ENCODE peak calls at places on chromosomes 5 and 9, in six cellular contexts. T is right atrium auricular region, G is astrocyte of the spinal cord, J is choroid plexus epithelial cell, K is SJSA1, E is skeletal muscle cell. B is an unnamed sample.

GRCh38 chr9:129320575-129321311 is 142.7 kb upstream of the IER5L start:
- DNase-seq in T (peak), G (peak), J (peak), K (no peak), E (peak), B (peak)

GRCh38 chr5:107047048-107047447 is 623.7 kb downstream of the EFNA5 start:
- DNase-seq in T (no peak), G (no peak), J (no peak), K (no peak), E (no peak), B (no peak)

GRCh38 chr5:134975843-134976242 is 8.1 kb downstream of the CATSPER3 start:
- DNase-seq in T (no peak), G (no peak), J (peak), K (no peak), E (no peak), B (no peak)

GRCh38 chr9:1047605-1048235 is 2.4 kb upstream of the DMRT2 start:
- DNase-seq in T (no peak), G (no peak), J (peak), K (no peak), E (no peak), B (no peak)

GRCh38 chr5:84306617-84307016 is 78.1 kb downstream of the EDIL3 start:
- DNase-seq in T (no peak), G (no peak), J (no peak), K (no peak), E (no peak), B (no peak)

GRCh38 chr5:14326035-14326909 is 183.1 kb downstream of the TRIO start:
- DNase-seq in T (no peak), G (no peak), J (no peak), K (no peak), E (no peak), B (no peak)

GRCh38 chr9:21903380-21903965 is 90.7 kb downstream of the CDKN2A start:
- DNase-seq in T (no peak), G (no peak), J (no peak), K (no peak), E (no peak), B (no peak)

GRCh38 chr5:32462618-32463017 is 18.1 kb upstream of the ZFR start:
- DNase-seq in T (no peak), G (peak), J (peak), K (no peak), E (peak), B (no peak)

GRCh38 chr9:94799578-94800264 is 73.2 kb downstream of the AOPEP start:
- DNase-seq in T (no peak), G (peak), J (peak), K (peak), E (no peak), B (no peak)

GRCh38 chr5:53170748-53171349 is 61.3 kb upstream of the MOCS2 start:
- DNase-seq in T (no peak), G (peak), J (peak), K (no peak), E (no peak), B (peak)

GRCh38 chr5:142800776-142801494 is 30.8 kb downstream of the ARHGAP26 start:
- DNase-seq in T (no peak), G (no peak), J (no peak), K (no peak), E (no peak), B (peak)

GRCh38 chr9:76803762-76804161 is 39.5 kb downstream of the PCA3 start:
- DNase-seq in T (no peak), G (no peak), J (no peak), K (no peak), E (no peak), B (no peak)

GRCh38 chr5:40480392-40480791 is 199.3 kb upstream of the PTGER4 start:
- DNase-seq in T (no peak), G (no peak), J (no peak), K (no peak), E (no peak), B (no peak)

GRCh38 chr5:124252751-124253146 is 493.7 kb downstream of the ZNF608 start:
- DNase-seq in T (no peak), G (no peak), J (no peak), K (no peak), E (no peak), B (no peak)

GRCh38 chr5:110054240-110054639 is 364.5 kb downstream of the MAN2A1 start:
- DNase-seq in T (no peak), G (peak), J (peak), K (no peak), E (peak), B (peak)

GRCh38 chr5:175816348-175816747 is 55.0 kb upstream of the CPLX2 start:
- DNase-seq in T (no peak), G (no peak), J (no peak), K (no peak), E (no peak), B (no peak)

GRCh38 chr9:12699529-12699928 is 6.3 kb downstream of the TYRP1 start:
- DNase-seq in T (no peak), G (peak), J (peak), K (no peak), E (no peak), B (no peak)

GRCh38 chr5:17340363-17340762 is 122.9 kb downstream of the BASP1 start:
- DNase-seq in T (no peak), G (no peak), J (no peak), K (no peak), E (no peak), B (no peak)

GRCh38 chr9:127660886-127661285 is 45.9 kb upstream of the CFAP157 start:
- DNase-seq in T (no peak), G (no peak), J (no peak), K (no peak), E (no peak), B (no peak)

GRCh38 chr5:1474183-1474839 is 29.1 kb upstream of the SLC6A3 start:
- DNase-seq in T (no peak), G (no peak), J (no peak), K (no peak), E (no peak), B (no peak)

GRCh38 chr5:83149671-83150070 is 72.3 kb downstream of the XRCC4 start:
- DNase-seq in T (no peak), G (peak), J (peak), K (peak), E (peak), B (no peak)

GRCh38 chr5:172342907-172343306 is 59.3 kb upstream of the UBTD2 start:
- DNase-seq in T (no peak), G (no peak), J (no peak), K (no peak), E (no peak), B (no peak)

GRCh38 chr5:57215629-57216195 is 41.9 kb downstream of the GPBP1 start:
- DNase-seq in T (no peak), G (no peak), J (peak), K (no peak), E (no peak), B (no peak)

GRCh38 chr5:57066921-57067914 is 106.6 kb upstream of the GPBP1 start:
- DNase-seq in T (no peak), G (peak), J (peak), K (no peak), E (peak), B (no peak)

GRCh38 chr5:35430381-35431162 is 187.1 kb upstream of the SPEF2 start:
- DNase-seq in T (no peak), G (no peak), J (no peak), K (no peak), E (no peak), B (no peak)

GRCh38 chr5:56211298-56211865 is 21.7 kb downstream of the ANKRD55 start:
- DNase-seq in T (no peak), G (peak), J (peak), K (peak), E (peak), B (no peak)

GRCh38 chr5:124453221-124454032 is 293.0 kb downstream of the ZNF608 start:
- DNase-seq in T (no peak), G (peak), J (peak), K (peak), E (peak), B (no peak)

GRCh38 chr5:121628783-121629182 is 222.9 kb upstream of the FTMT start:
- DNase-seq in T (no peak), G (no peak), J (peak), K (no peak), E (no peak), B (no peak)

GRCh38 chr5:96209829-96210228 is 223.2 kb downstream of the PCSK1 start:
- DNase-seq in T (no peak), G (peak), J (peak), K (no peak), E (peak), B (no peak)

GRCh38 chr9:27519466-27520465 is 4.3 kb upstream of the IFNK start:
- DNase-seq in T (no peak), G (no peak), J (no peak), K (no peak), E (no peak), B (no peak)

GRCh38 chr5:673837-674629 is 19.1 kb downstream of the TPPP start:
- DNase-seq in T (no peak), G (no peak), J (no peak), K (peak), E (no peak), B (no peak)

GRCh38 chr5:111635151-111635945 is 121.6 kb downstream of the NREP start:
- DNase-seq in T (no peak), G (no peak), J (peak), K (no peak), E (no peak), B (no peak)

GRCh38 chr5:114055318-114055788 is 306.5 kb upstream of the KCNN2 start:
- DNase-seq in T (no peak), G (peak), J (peak), K (peak), E (peak), B (no peak)

GRCh38 chr5:98827161-98827560 is 53.7 kb downstream of the RGMB start:
- DNase-seq in T (no peak), G (peak), J (peak), K (no peak), E (peak), B (peak)

GRCh38 chr9:7777776-7778175 is 21.8 kb downstream of the DMAC1 start:
- DNase-seq in T (no peak), G (no peak), J (no peak), K (no peak), E (peak), B (no peak)

GRCh38 chr9:130395810-130396435 is 48.8 kb upstream of the ASS1 start:
- DNase-seq in T (no peak), G (no peak), J (no peak), K (no peak), E (no peak), B (no peak)

GRCh38 chr5:33257807-33258491 is 182.8 kb upstream of the TARS1 start:
- DNase-seq in T (no peak), G (peak), J (peak), K (no peak), E (peak), B (no peak)

GRCh38 chr5:6439588-6440550 is 8.8 kb upstream of the UBE2QL1 start:
- DNase-seq in T (no peak), G (no peak), J (no peak), K (no peak), E (no peak), B (no peak)

GRCh38 chr9:36999728-37000333 is 34.2 kb downstream of the PAX5 start:
- DNase-seq in T (no peak), G (no peak), J (no peak), K (no peak), E (no peak), B (no peak)

GRCh38 chr9:36995927-36996471 is 38.1 kb downstream of the PAX5 start:
- DNase-seq in T (no peak), G (peak), J (peak), K (no peak), E (peak), B (no peak)

GRCh38 chr9:36997414-36997813 is 36.7 kb downstream of the PAX5 start:
- DNase-seq in T (no peak), G (no peak), J (no peak), K (no peak), E (no peak), B (no peak)

GRCh38 chr9:36993933-36994764 is 39.9 kb downstream of the PAX5 start:
- DNase-seq in T (no peak), G (no peak), J (no peak), K (no peak), E (no peak), B (no peak)

DNA sequence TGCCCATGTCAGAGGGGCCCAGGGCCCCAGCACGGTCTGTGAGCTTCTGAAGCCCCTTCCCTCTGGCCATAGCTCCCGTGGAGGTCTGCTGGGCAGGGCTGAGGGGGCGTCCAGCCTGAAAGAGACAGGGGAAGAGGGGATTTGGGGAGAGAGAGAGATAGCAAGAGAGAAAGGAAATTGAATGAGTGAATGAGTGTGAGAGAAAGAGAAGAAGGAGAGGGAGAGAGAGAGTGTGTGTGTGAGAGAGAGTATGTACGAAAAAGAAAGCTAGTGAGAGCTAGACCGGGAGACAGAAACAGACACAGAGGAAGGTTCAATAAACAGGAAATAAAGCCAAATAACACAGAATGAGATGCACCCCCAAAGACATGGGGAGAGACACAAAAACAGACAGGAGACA is 37.4 kb downstream of the PAX5 start:
- DNase-seq in T (no peak), G (no peak), J (no peak), K (no peak), E (no peak), B (no peak)
- H3K4me3 ChIP-seq in T (no peak), G (no peak), J (no peak), K (no peak), E (no peak), B (no peak)

GRCh38 chr9:109253241-109253636 is 67.6 kb downstream of the EPB41L4B start:
- DNase-seq in T (no peak), G (no peak), J (no peak), K (no peak), E (no peak), B (no peak)
- H3K4me3 ChIP-seq in T (no peak), G (no peak), J (no peak), K (no peak), E (no peak), B (no peak)

DNA sequence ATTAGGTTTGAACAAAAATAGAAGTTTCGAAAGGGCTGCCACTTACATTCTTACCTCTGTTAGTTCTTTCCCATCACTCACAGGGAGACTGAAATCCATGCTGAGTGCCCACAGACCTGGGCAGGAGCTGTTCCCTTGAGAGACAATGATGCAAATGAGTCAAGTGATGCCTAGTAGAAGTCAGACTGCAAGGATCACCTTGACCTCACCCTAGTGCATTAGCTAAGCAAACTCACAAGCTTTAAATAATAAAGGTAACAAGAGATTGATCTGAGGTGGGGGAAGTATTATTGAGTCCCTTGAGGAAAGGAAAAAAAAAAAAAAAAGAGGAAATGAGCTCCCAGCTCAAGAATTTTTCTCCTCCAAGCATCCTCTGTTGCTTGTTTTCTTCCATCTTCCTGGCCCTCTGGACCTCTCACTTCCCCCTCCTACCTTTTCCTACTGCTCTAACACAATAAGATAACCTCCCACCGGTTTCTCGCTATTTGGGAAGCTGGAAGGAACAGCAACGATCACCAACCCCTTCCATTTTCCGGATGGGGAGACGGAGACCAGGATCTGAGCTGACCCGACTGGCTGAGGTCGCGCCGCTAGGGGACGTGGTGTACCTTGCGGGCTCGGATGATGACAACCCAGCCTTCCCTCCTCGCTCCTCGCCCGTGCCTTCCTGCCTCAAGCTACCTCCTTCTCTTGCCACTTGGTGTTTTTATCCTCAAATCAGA is 2.0 kb downstream of the LPAR1 start:
- DNase-seq in T (peak), G (peak), J (peak), K (no peak), E (no peak), B (no peak)
- H3K4me3 ChIP-seq in T (peak), G (peak), J (peak), K (no peak), E (peak), B (no peak)

DNA sequence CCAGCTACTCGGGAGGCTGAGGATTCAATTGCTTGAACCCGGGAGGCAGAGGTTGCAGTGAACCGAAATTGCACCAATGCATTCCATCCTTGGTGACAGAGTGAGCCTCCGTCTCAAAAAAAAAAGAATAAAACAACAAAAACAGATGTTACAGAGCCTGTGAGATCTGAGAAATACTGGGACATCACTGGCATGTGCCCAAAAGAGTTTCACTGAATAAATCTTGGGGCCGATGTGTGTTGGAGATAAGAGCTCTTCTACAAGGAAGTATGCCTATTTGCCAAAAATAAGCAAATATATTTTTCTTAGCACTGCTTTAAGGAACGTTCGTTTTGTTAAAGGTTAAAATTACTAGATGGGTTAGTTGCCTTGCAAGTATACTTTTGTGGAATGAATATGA is 55.1 kb downstream of the KIAA1958 start:
- DNase-seq in T (no peak), G (no peak), J (peak), K (no peak), E (no peak), B (no peak)
- H3K4me3 ChIP-seq in T (no peak), G (no peak), J (no peak), K (no peak), E (no peak), B (no peak)

DNA sequence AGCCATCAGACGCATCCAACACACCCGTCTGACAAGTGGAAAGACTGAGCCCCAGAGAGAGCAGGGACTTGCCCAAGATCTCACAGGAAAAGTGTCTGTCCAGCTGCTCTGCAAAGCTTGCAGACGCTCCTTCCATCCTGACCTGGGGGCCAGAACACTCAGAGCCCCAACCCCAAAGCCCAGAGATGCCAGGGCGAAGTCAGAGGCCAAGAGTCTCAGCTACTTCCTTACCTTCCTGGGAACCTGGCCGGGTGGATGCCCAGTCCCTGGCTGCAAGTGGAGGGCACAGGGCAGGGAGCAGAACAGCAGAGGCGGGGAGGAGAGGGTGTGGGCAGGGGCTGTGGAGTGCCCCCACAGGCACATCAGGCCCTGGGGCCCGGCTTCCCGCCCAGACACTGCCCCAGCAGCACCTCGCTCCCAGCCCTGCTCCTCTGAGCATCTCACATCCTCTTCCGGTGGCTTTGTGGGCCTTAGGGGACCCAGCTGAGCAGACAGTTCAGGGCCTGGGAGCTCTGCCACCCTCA is 9.7 kb upstream of the RALGDS start:
- DNase-seq in T (no peak), G (no peak), J (no peak), K (no peak), E (no peak), B (peak)
- H3K4me3 ChIP-seq in T (no peak), G (no peak), J (no peak), K (no peak), E (no peak), B (peak)

GRCh38 chr9:136279471-136279870 is 24.4 kb downstream of the CCDC187 start:
- DNase-seq in T (no peak), G (no peak), J (no peak), K (no peak), E (no peak), B (no peak)

GRCh38 chr9:136283291-136284235 is 20.3 kb downstream of the CCDC187 start:
- DNase-seq in T (peak), G (peak), J (peak), K (peak), E (peak), B (peak)

GRCh38 chr9:136282272-136282861 is 21.5 kb downstream of the CCDC187 start:
- DNase-seq in T (no peak), G (no peak), J (no peak), K (no peak), E (no peak), B (peak)

GRCh38 chr9:136280535-136281315 is 23.2 kb downstream of the CCDC187 start:
- DNase-seq in T (no peak), G (no peak), J (no peak), K (no peak), E (no peak), B (no peak)

GRCh38 chr9:136281421-136282271 is 22.2 kb downstream of the CCDC187 start:
- DNase-seq in T (no peak), G (no peak), J (no peak), K (no peak), E (no peak), B (no peak)
- H3K4me3 ChIP-seq in T (no peak), G (no peak), J (no peak), K (no peak), E (no peak), B (no peak)